ENCODE peak calls at places on chromosomes 1 and 21, in four cellular contexts. One of them, this sample, is unnamed.

GRCh38 chr1:24297187-24297851 is 21.8 kb upstream of the GRHL3 start:
- DNase-seq in hepatocyte: no peak
- DNase-seq in OCI-LY7: no peak
- DNase-seq in cardiac muscle cell: no peak
- DNase-seq in this sample: no peak

GRCh38 chr1:200242379-200243041 is 167.3 kb downstream of the ZNF281 start:
- DNase-seq in OCI-LY7: no peak
- DNase-seq in hepatocyte: peak; percentile 48
- DNase-seq in cardiac muscle cell: peak; percentile 25
- DNase-seq in this sample: no peak

GRCh38 chr21:21165063-21165645 is 166.9 kb downstream of the NCAM2 start:
- DNase-seq in cardiac muscle cell: peak; percentile 81
- DNase-seq in hepatocyte: no peak
- DNase-seq in OCI-LY7: no peak
- DNase-seq in this sample: no peak

GRCh38 chr1:43828574-43828973 is 105.0 kb upstream of the ARTN start:
- DNase-seq in OCI-LY7: no peak
- DNase-seq in hepatocyte: no peak
- DNase-seq in cardiac muscle cell: no peak
- DNase-seq in this sample: no peak

GRCh38 chr1:3372317-3372716 is 82.1 kb upstream of the ARHGEF16 start:
- DNase-seq in hepatocyte: no peak
- DNase-seq in cardiac muscle cell: no peak
- DNase-seq in OCI-LY7: no peak
- DNase-seq in this sample: no peak

GRCh38 chr1:174954686-174955669 is 44.8 kb upstream of the CACYBP start:
- DNase-seq in cardiac muscle cell: no peak
- DNase-seq in hepatocyte: no peak
- DNase-seq in OCI-LY7: peak; percentile 49
- DNase-seq in this sample: no peak

GRCh38 chr1:116365353-116365780 is 7.7 kb upstream of the ATP1A1 start:
- DNase-seq in cardiac muscle cell: peak; percentile 39
- DNase-seq in hepatocyte: no peak
- DNase-seq in OCI-LY7: no peak
- DNase-seq in this sample: no peak

GRCh38 chr21:42156690-42157605 is 62.0 kb upstream of the ABCG1 start:
- DNase-seq in OCI-LY7: no peak
- DNase-seq in hepatocyte: no peak
- DNase-seq in cardiac muscle cell: peak; percentile 38
- DNase-seq in this sample: no peak

GRCh38 chr1:2968471-2968881 is 52.8 kb upstream of the ACTRT2 start:
- DNase-seq in OCI-LY7: no peak
- DNase-seq in cardiac muscle cell: no peak
- DNase-seq in hepatocyte: no peak
- DNase-seq in this sample: no peak

GRCh38 chr1:217189362-217189761 is 441.5 kb downstream of the GPATCH2 start:
- DNase-seq in OCI-LY7: no peak
- DNase-seq in cardiac muscle cell: no peak
- DNase-seq in hepatocyte: no peak
- DNase-seq in this sample: no peak

GRCh38 chr1:167775178-167775577 is 53.4 kb downstream of the MPZL1 start:
- DNase-seq in hepatocyte: no peak
- DNase-seq in OCI-LY7: no peak
- DNase-seq in cardiac muscle cell: peak; percentile 22
- DNase-seq in this sample: no peak

GRCh38 chr1:19011832-19012231 is 55.4 kb upstream of the IFFO2 start:
- DNase-seq in cardiac muscle cell: no peak
- DNase-seq in hepatocyte: no peak
- DNase-seq in OCI-LY7: no peak
- DNase-seq in this sample: peak; percentile 10

GRCh38 chr1:156961709-156962108 is 41.3 kb downstream of the LRRC71 start:
- DNase-seq in cardiac muscle cell: no peak
- DNase-seq in hepatocyte: no peak
- DNase-seq in OCI-LY7: peak; percentile 59
- DNase-seq in this sample: no peak

GRCh38 chr1:222539951-222540597 is 7.8 kb downstream of the HHIPL2 start:
- DNase-seq in cardiac muscle cell: no peak
- DNase-seq in OCI-LY7: no peak
- DNase-seq in hepatocyte: no peak
- DNase-seq in this sample: no peak

GRCh38 chr1:201748331-201748730 is 80.6 kb upstream of the IPO9 start:
- DNase-seq in OCI-LY7: no peak
- DNase-seq in cardiac muscle cell: peak; percentile 86
- DNase-seq in hepatocyte: no peak
- DNase-seq in this sample: no peak

GRCh38 chr1:114901739-114902255 is 47.1 kb downstream of the SYCP1 start:
- DNase-seq in OCI-LY7: no peak
- DNase-seq in hepatocyte: no peak
- DNase-seq in cardiac muscle cell: peak; percentile 8
- DNase-seq in this sample: no peak

GRCh38 chr1:49060766-49061165 is 284.1 kb upstream of the BEND5 start:
- DNase-seq in hepatocyte: no peak
- DNase-seq in cardiac muscle cell: peak; percentile 63
- DNase-seq in OCI-LY7: no peak
- DNase-seq in this sample: no peak
- H3K4me3 ChIP-seq in hepatocyte: no peak overlapping the region
- H3K4me3 ChIP-seq in cardiac muscle cell: no peak overlapping the region
- H3K4me3 ChIP-seq in OCI-LY7: no peak overlapping the region
- H3K4me3 ChIP-seq in this sample: no peak overlapping the region

GRCh38 chr21:46182548-46183336 is 1.5 kb downstream of the SPATC1L start:
- DNase-seq in hepatocyte: peak; percentile 8
- DNase-seq in OCI-LY7: no peak
- DNase-seq in cardiac muscle cell: no peak
- DNase-seq in this sample: no peak
- H3K4me3 ChIP-seq in hepatocyte: no peak overlapping the region
- H3K4me3 ChIP-seq in OCI-LY7: no peak overlapping the region
- H3K4me3 ChIP-seq in cardiac muscle cell: no peak overlapping the region
- H3K4me3 ChIP-seq in this sample: no peak overlapping the region

DNA sequence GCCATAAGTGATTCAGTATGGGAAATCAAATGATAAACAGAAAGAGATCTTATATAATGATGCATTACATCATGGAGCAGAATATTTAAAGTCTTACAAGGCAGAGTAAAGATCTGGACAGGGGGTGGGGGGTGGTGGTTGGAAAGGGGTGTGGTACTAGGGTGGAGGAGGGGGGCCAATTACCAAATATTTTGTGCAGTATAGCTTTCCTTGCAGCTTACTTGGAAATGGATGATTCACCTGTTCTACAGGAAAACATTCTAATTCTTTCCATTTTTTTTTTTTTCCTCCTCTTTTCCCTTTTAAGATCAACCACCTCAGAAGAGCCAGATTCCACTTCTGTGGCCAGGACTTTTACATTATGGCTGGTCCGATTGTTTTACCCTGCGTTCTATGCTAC is 859.3 kb downstream of the USP25 start:
- DNase-seq in hepatocyte: no peak
- DNase-seq in cardiac muscle cell: no peak
- DNase-seq in OCI-LY7: no peak
- DNase-seq in this sample: no peak
- H3K4me3 ChIP-seq in hepatocyte: no peak overlapping the region
- H3K4me3 ChIP-seq in cardiac muscle cell: no peak overlapping the region
- H3K4me3 ChIP-seq in OCI-LY7: no peak overlapping the region
- H3K4me3 ChIP-seq in this sample: peak overlapping the region; percentile 39

GRCh38 chr1:228147768-228148167 is 2.0 kb upstream of the GJC2 start:
- DNase-seq in OCI-LY7: no peak
- DNase-seq in cardiac muscle cell: no peak
- DNase-seq in hepatocyte: no peak
- DNase-seq in this sample: no peak

GRCh38 chr1:228146761-228147693 is 2.7 kb upstream of the GJC2 start:
- DNase-seq in OCI-LY7: no peak
- DNase-seq in hepatocyte: no peak
- DNase-seq in cardiac muscle cell: no peak
- DNase-seq in this sample: no peak

GRCh38 chr1:228149341-228150020 is at the start of gene GJC2:
- DNase-seq in OCI-LY7: peak; percentile 55
- DNase-seq in hepatocyte: peak; percentile 43
- DNase-seq in cardiac muscle cell: peak; percentile 53
- DNase-seq in this sample: no peak

GRCh38 chr1:228148971-228149340 is 774 bp upstream of the GJC2 start:
- DNase-seq in cardiac muscle cell: no peak
- DNase-seq in hepatocyte: peak; percentile 2
- DNase-seq in OCI-LY7: no peak
- DNase-seq in this sample: no peak

DNA sequence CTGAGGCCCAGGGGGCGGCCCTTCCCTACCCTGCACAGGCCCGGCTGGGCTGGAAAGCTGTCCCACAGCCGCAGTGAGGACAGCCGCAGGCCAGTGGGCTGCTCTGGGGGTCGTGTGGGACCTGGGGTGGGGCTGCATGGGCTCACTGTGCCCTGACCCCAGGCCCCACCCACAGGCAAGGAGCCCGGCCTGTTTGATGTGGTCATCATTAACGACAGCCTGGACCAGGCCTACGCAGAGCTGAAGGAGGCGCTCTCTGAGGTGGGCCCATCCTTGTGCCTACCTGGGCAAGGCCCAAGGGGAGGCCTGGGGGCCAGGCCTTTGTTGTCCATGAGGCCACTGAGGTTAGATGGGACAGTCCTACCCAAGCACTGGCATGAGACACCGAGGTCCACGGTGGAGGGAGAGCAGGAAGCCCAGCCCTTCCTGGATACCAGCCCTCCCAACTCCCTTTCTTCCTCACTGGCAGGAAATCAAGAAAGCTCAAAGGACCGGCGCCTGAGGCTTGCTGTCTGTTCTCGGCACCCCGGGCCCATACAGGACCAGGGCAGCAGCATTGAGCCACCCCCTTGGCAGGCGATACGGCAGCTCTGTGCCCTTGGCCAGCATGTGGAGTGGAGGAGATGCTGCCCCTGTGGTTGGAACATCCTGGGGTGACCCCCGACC is 1.4 kb upstream of the GJC2 start:
- DNase-seq in hepatocyte: peak; percentile 7
- DNase-seq in OCI-LY7: no peak
- DNase-seq in cardiac muscle cell: peak; percentile 53
- DNase-seq in this sample: no peak
- H3K4me3 ChIP-seq in hepatocyte: no peak overlapping the region
- H3K4me3 ChIP-seq in OCI-LY7: no peak overlapping the region
- H3K4me3 ChIP-seq in cardiac muscle cell: no peak overlapping the region
- H3K4me3 ChIP-seq in this sample: no peak overlapping the region

GRCh38 chr1:38126970-38127369 is 80.4 kb upstream of the POU3F1 start:
- DNase-seq in hepatocyte: no peak
- DNase-seq in OCI-LY7: no peak
- DNase-seq in cardiac muscle cell: no peak
- DNase-seq in this sample: no peak

GRCh38 chr1:38127432-38127831 is 80.8 kb upstream of the POU3F1 start:
- DNase-seq in cardiac muscle cell: peak; percentile 46
- DNase-seq in hepatocyte: peak; percentile 34
- DNase-seq in OCI-LY7: no peak
- DNase-seq in this sample: no peak

GRCh38 chr1:38128511-38128910 is 81.9 kb upstream of the POU3F1 start:
- DNase-seq in hepatocyte: no peak
- DNase-seq in cardiac muscle cell: no peak
- DNase-seq in OCI-LY7: no peak
- DNase-seq in this sample: no peak

GRCh38 chr1:38125016-38125415 is 78.4 kb upstream of the POU3F1 start:
- DNase-seq in OCI-LY7: no peak
- DNase-seq in hepatocyte: no peak
- DNase-seq in cardiac muscle cell: no peak
- DNase-seq in this sample: no peak

GRCh38 chr1:38125837-38126520 is 79.4 kb upstream of the POU3F1 start:
- DNase-seq in OCI-LY7: no peak
- DNase-seq in cardiac muscle cell: no peak
- DNase-seq in hepatocyte: no peak
- DNase-seq in this sample: no peak
- H3K4me3 ChIP-seq in OCI-LY7: no peak overlapping the region
- H3K4me3 ChIP-seq in cardiac muscle cell: no peak overlapping the region
- H3K4me3 ChIP-seq in hepatocyte: no peak overlapping the region
- H3K4me3 ChIP-seq in this sample: no peak overlapping the region

GRCh38 chr1:154867841-154868610 is 2.1 kb downstream of the KCNN3 start:
- DNase-seq in hepatocyte: no peak
- DNase-seq in OCI-LY7: no peak
- DNase-seq in cardiac muscle cell: no peak
- DNase-seq in this sample: no peak
- H3K4me3 ChIP-seq in hepatocyte: no peak overlapping the region
- H3K4me3 ChIP-seq in OCI-LY7: peak overlapping the region; percentile 63
- H3K4me3 ChIP-seq in cardiac muscle cell: no peak overlapping the region
- H3K4me3 ChIP-seq in this sample: no peak overlapping the region

GRCh38 chr1:86645866-86646647 is 58.3 kb upstream of the SH3GLB1 start:
- DNase-seq in cardiac muscle cell: no peak
- DNase-seq in OCI-LY7: no peak
- DNase-seq in hepatocyte: no peak
- DNase-seq in this sample: no peak
- H3K4me3 ChIP-seq in cardiac muscle cell: no peak overlapping the region
- H3K4me3 ChIP-seq in OCI-LY7: no peak overlapping the region
- H3K4me3 ChIP-seq in hepatocyte: no peak overlapping the region
- H3K4me3 ChIP-seq in this sample: no peak overlapping the region

This sample was measured in Panc1.